ENCODE peak calls at places on chromosome 3, in nine cellular contexts. One of them, this sample, is unnamed.

GRCh38 chr3:53211704-53212702 is 43.8 kb downstream of the TKT start:
- DNase-seq in stimulated activated CD4-positive, alpha-beta T cell treated with anti-CD3 and anti-CD28 coated beads, Interleukin-4, amount 100 ng/mL, for 4 hours: no peak
- DNase-seq in neural crest cell: no peak
- DNase-seq in H54: no peak
- DNase-seq in iPS DF 19.7: no peak
- DNase-seq in T1000: no peak
- DNase-seq in posterior vena cava: peak
- DNase-seq in esophagus muscularis mucosa: no peak
- DNase-seq in WTC11: no peak
- DNase-seq in this sample: no peak

GRCh38 chr3:46070458-46071136 is 43.3 kb upstream of the XCR1 start:
- DNase-seq in H54: no peak
- DNase-seq in iPS DF 19.7: no peak
- DNase-seq in WTC11: no peak
- DNase-seq in stimulated activated CD4-positive, alpha-beta T cell treated with anti-CD3 and anti-CD28 coated beads, Interleukin-4, amount 100 ng/mL, for 4 hours: no peak
- DNase-seq in T1000: no peak
- DNase-seq in neural crest cell: no peak
- DNase-seq in posterior vena cava: no peak
- DNase-seq in esophagus muscularis mucosa: no peak
- DNase-seq in this sample: no peak

GRCh38 chr3:187737401-187738088 is 7.7 kb downstream of the BCL6 start:
- DNase-seq in iPS DF 19.7: no peak
- DNase-seq in neural crest cell: peak
- DNase-seq in H54: no peak
- DNase-seq in T1000: no peak
- DNase-seq in stimulated activated CD4-positive, alpha-beta T cell treated with anti-CD3 and anti-CD28 coated beads, Interleukin-4, amount 100 ng/mL, for 4 hours: peak
- DNase-seq in posterior vena cava: peak
- DNase-seq in esophagus muscularis mucosa: peak
- DNase-seq in WTC11: peak
- DNase-seq in this sample: no peak

GRCh38 chr3:39524107-39524506 is 56.6 kb downstream of the MOBP start:
- DNase-seq in neural crest cell: no peak
- DNase-seq in WTC11: no peak
- DNase-seq in posterior vena cava: no peak
- DNase-seq in iPS DF 19.7: no peak
- DNase-seq in H54: no peak
- DNase-seq in stimulated activated CD4-positive, alpha-beta T cell treated with anti-CD3 and anti-CD28 coated beads, Interleukin-4, amount 100 ng/mL, for 4 hours: no peak
- DNase-seq in esophagus muscularis mucosa: no peak
- DNase-seq in T1000: no peak
- DNase-seq in this sample: no peak

GRCh38 chr3:192482809-192483208 is 244.5 kb downstream of the FGF12 start:
- DNase-seq in posterior vena cava: no peak
- DNase-seq in T1000: no peak
- DNase-seq in stimulated activated CD4-positive, alpha-beta T cell treated with anti-CD3 and anti-CD28 coated beads, Interleukin-4, amount 100 ng/mL, for 4 hours: no peak
- DNase-seq in neural crest cell: no peak
- DNase-seq in H54: no peak
- DNase-seq in WTC11: no peak
- DNase-seq in esophagus muscularis mucosa: no peak
- DNase-seq in iPS DF 19.7: no peak
- DNase-seq in this sample: no peak

GRCh38 chr3:40206522-40206921 is 103.0 kb upstream of the EIF1B start:
- DNase-seq in WTC11: no peak
- DNase-seq in H54: no peak
- DNase-seq in neural crest cell: no peak
- DNase-seq in posterior vena cava: no peak
- DNase-seq in T1000: no peak
- DNase-seq in iPS DF 19.7: no peak
- DNase-seq in stimulated activated CD4-positive, alpha-beta T cell treated with anti-CD3 and anti-CD28 coated beads, Interleukin-4, amount 100 ng/mL, for 4 hours: no peak
- DNase-seq in esophagus muscularis mucosa: peak
- DNase-seq in this sample: no peak

GRCh38 chr3:86782271-86782670 is 208.7 kb downstream of the VGLL3 start:
- DNase-seq in stimulated activated CD4-positive, alpha-beta T cell treated with anti-CD3 and anti-CD28 coated beads, Interleukin-4, amount 100 ng/mL, for 4 hours: no peak
- DNase-seq in H54: no peak
- DNase-seq in iPS DF 19.7: no peak
- DNase-seq in esophagus muscularis mucosa: no peak
- DNase-seq in neural crest cell: no peak
- DNase-seq in posterior vena cava: no peak
- DNase-seq in T1000: no peak
- DNase-seq in WTC11: no peak
- DNase-seq in this sample: no peak

GRCh38 chr3:16328124-16328523 is 63.1 kb downstream of the OXNAD1 start:
- DNase-seq in H54: no peak
- DNase-seq in stimulated activated CD4-positive, alpha-beta T cell treated with anti-CD3 and anti-CD28 coated beads, Interleukin-4, amount 100 ng/mL, for 4 hours: no peak
- DNase-seq in WTC11: no peak
- DNase-seq in esophagus muscularis mucosa: no peak
- DNase-seq in posterior vena cava: no peak
- DNase-seq in T1000: no peak
- DNase-seq in iPS DF 19.7: no peak
- DNase-seq in neural crest cell: no peak
- DNase-seq in this sample: no peak

GRCh38 chr3:128726691-128727031 is 678 bp downstream of the RAB7A start:
- DNase-seq in esophagus muscularis mucosa: peak
- DNase-seq in H54: no peak
- DNase-seq in neural crest cell: peak
- DNase-seq in iPS DF 19.7: no peak
- DNase-seq in stimulated activated CD4-positive, alpha-beta T cell treated with anti-CD3 and anti-CD28 coated beads, Interleukin-4, amount 100 ng/mL, for 4 hours: peak
- DNase-seq in WTC11: peak
- DNase-seq in T1000: peak
- DNase-seq in posterior vena cava: peak
- DNase-seq in this sample: no peak

GRCh38 chr3:88640581-88640980 is 466.8 kb upstream of the EPHA3 start:
- DNase-seq in T1000: no peak
- DNase-seq in posterior vena cava: no peak
- DNase-seq in stimulated activated CD4-positive, alpha-beta T cell treated with anti-CD3 and anti-CD28 coated beads, Interleukin-4, amount 100 ng/mL, for 4 hours: no peak
- DNase-seq in WTC11: no peak
- DNase-seq in H54: no peak
- DNase-seq in iPS DF 19.7: no peak
- DNase-seq in esophagus muscularis mucosa: no peak
- DNase-seq in neural crest cell: no peak
- DNase-seq in this sample: no peak

GRCh38 chr3:64631951-64632350 is 55.8 kb downstream of the ADAMTS9 start:
- DNase-seq in esophagus muscularis mucosa: no peak
- DNase-seq in H54: no peak
- DNase-seq in WTC11: no peak
- DNase-seq in posterior vena cava: no peak
- DNase-seq in stimulated activated CD4-positive, alpha-beta T cell treated with anti-CD3 and anti-CD28 coated beads, Interleukin-4, amount 100 ng/mL, for 4 hours: no peak
- DNase-seq in iPS DF 19.7: no peak
- DNase-seq in T1000: no peak
- DNase-seq in neural crest cell: no peak
- DNase-seq in this sample: no peak

GRCh38 chr3:155412856-155413255 is 119.4 kb upstream of the STRIT1 start:
- DNase-seq in stimulated activated CD4-positive, alpha-beta T cell treated with anti-CD3 and anti-CD28 coated beads, Interleukin-4, amount 100 ng/mL, for 4 hours: no peak
- DNase-seq in iPS DF 19.7: no peak
- DNase-seq in posterior vena cava: no peak
- DNase-seq in T1000: no peak
- DNase-seq in H54: no peak
- DNase-seq in esophagus muscularis mucosa: peak
- DNase-seq in neural crest cell: no peak
- DNase-seq in WTC11: no peak
- DNase-seq in this sample: no peak

GRCh38 chr3:77460326-77460725 is 420.4 kb downstream of the ROBO2 start:
- DNase-seq in stimulated activated CD4-positive, alpha-beta T cell treated with anti-CD3 and anti-CD28 coated beads, Interleukin-4, amount 100 ng/mL, for 4 hours: no peak
- DNase-seq in H54: no peak
- DNase-seq in T1000: no peak
- DNase-seq in neural crest cell: no peak
- DNase-seq in iPS DF 19.7: no peak
- DNase-seq in WTC11: no peak
- DNase-seq in posterior vena cava: no peak
- DNase-seq in esophagus muscularis mucosa: no peak
- DNase-seq in this sample: no peak

GRCh38 chr3:8767667-8768363 is 1.6 kb downstream of the OXTR start:
- DNase-seq in stimulated activated CD4-positive, alpha-beta T cell treated with anti-CD3 and anti-CD28 coated beads, Interleukin-4, amount 100 ng/mL, for 4 hours: no peak
- DNase-seq in iPS DF 19.7: no peak
- DNase-seq in WTC11: peak
- DNase-seq in posterior vena cava: peak
- DNase-seq in H54: no peak
- DNase-seq in esophagus muscularis mucosa: peak
- DNase-seq in neural crest cell: no peak
- DNase-seq in T1000: no peak
- DNase-seq in this sample: peak

GRCh38 chr3:140771030-140771677 is 93.3 kb downstream of the TRIM42 start:
- DNase-seq in iPS DF 19.7: no peak
- DNase-seq in neural crest cell: no peak
- DNase-seq in posterior vena cava: no peak
- DNase-seq in esophagus muscularis mucosa: no peak
- DNase-seq in T1000: no peak
- DNase-seq in H54: no peak
- DNase-seq in WTC11: no peak
- DNase-seq in stimulated activated CD4-positive, alpha-beta T cell treated with anti-CD3 and anti-CD28 coated beads, Interleukin-4, amount 100 ng/mL, for 4 hours: no peak
- DNase-seq in this sample: no peak

GRCh38 chr3:60301142-60301541 is 950.1 kb downstream of the FHIT start:
- DNase-seq in iPS DF 19.7: no peak
- DNase-seq in neural crest cell: no peak
- DNase-seq in T1000: no peak
- DNase-seq in stimulated activated CD4-positive, alpha-beta T cell treated with anti-CD3 and anti-CD28 coated beads, Interleukin-4, amount 100 ng/mL, for 4 hours: no peak
- DNase-seq in H54: peak
- DNase-seq in WTC11: no peak
- DNase-seq in esophagus muscularis mucosa: no peak
- DNase-seq in posterior vena cava: no peak
- DNase-seq in this sample: no peak

GRCh38 chr3:43394071-43394501 is 107.7 kb downstream of the SNRK start:
- DNase-seq in neural crest cell: no peak
- DNase-seq in esophagus muscularis mucosa: peak
- DNase-seq in H54: no peak
- DNase-seq in T1000: no peak
- DNase-seq in posterior vena cava: no peak
- DNase-seq in iPS DF 19.7: no peak
- DNase-seq in WTC11: no peak
- DNase-seq in stimulated activated CD4-positive, alpha-beta T cell treated with anti-CD3 and anti-CD28 coated beads, Interleukin-4, amount 100 ng/mL, for 4 hours: no peak
- DNase-seq in this sample: no peak

GRCh38 chr3:171461087-171461917 is 1.1 kb upstream of the TNIK start:
- DNase-seq in posterior vena cava: no peak
- DNase-seq in WTC11: no peak
- DNase-seq in stimulated activated CD4-positive, alpha-beta T cell treated with anti-CD3 and anti-CD28 coated beads, Interleukin-4, amount 100 ng/mL, for 4 hours: peak
- DNase-seq in H54: no peak
- DNase-seq in neural crest cell: no peak
- DNase-seq in T1000: no peak
- DNase-seq in iPS DF 19.7: no peak
- DNase-seq in esophagus muscularis mucosa: no peak
- DNase-seq in this sample: no peak

GRCh38 chr3:143016321-143016972 is 15.1 kb downstream of the U2SURP start:
- DNase-seq in stimulated activated CD4-positive, alpha-beta T cell treated with anti-CD3 and anti-CD28 coated beads, Interleukin-4, amount 100 ng/mL, for 4 hours: no peak
- DNase-seq in neural crest cell: no peak
- DNase-seq in esophagus muscularis mucosa: no peak
- DNase-seq in posterior vena cava: no peak
- DNase-seq in H54: no peak
- DNase-seq in iPS DF 19.7: no peak
- DNase-seq in T1000: no peak
- DNase-seq in WTC11: no peak
- DNase-seq in this sample: no peak

GRCh38 chr3:37689645-37690356 is 171.9 kb upstream of the CTDSPL start:
- DNase-seq in T1000: no peak
- DNase-seq in WTC11: no peak
- DNase-seq in H54: no peak
- DNase-seq in iPS DF 19.7: no peak
- DNase-seq in stimulated activated CD4-positive, alpha-beta T cell treated with anti-CD3 and anti-CD28 coated beads, Interleukin-4, amount 100 ng/mL, for 4 hours: no peak
- DNase-seq in neural crest cell: no peak
- DNase-seq in esophagus muscularis mucosa: no peak
- DNase-seq in posterior vena cava: no peak
- DNase-seq in this sample: no peak

GRCh38 chr3:126361211-126361610 is 4.0 kb upstream of the KLF15 start:
- DNase-seq in esophagus muscularis mucosa: no peak
- DNase-seq in WTC11: no peak
- DNase-seq in posterior vena cava: no peak
- DNase-seq in iPS DF 19.7: no peak
- DNase-seq in H54: no peak
- DNase-seq in stimulated activated CD4-positive, alpha-beta T cell treated with anti-CD3 and anti-CD28 coated beads, Interleukin-4, amount 100 ng/mL, for 4 hours: no peak
- DNase-seq in neural crest cell: no peak
- DNase-seq in T1000: no peak
- DNase-seq in this sample: no peak

GRCh38 chr3:139935866-139936817 is 1.2 kb downstream of the CLSTN2 start:
- DNase-seq in H54: no peak
- DNase-seq in WTC11: peak
- DNase-seq in stimulated activated CD4-positive, alpha-beta T cell treated with anti-CD3 and anti-CD28 coated beads, Interleukin-4, amount 100 ng/mL, for 4 hours: no peak
- DNase-seq in posterior vena cava: no peak
- DNase-seq in esophagus muscularis mucosa: peak
- DNase-seq in T1000: no peak
- DNase-seq in neural crest cell: peak
- DNase-seq in iPS DF 19.7: no peak
- DNase-seq in this sample: no peak

GRCh38 chr3:127747751-127748521 is 74.4 kb downstream of the MGLL start:
- DNase-seq in esophagus muscularis mucosa: no peak
- DNase-seq in posterior vena cava: peak
- DNase-seq in stimulated activated CD4-positive, alpha-beta T cell treated with anti-CD3 and anti-CD28 coated beads, Interleukin-4, amount 100 ng/mL, for 4 hours: no peak
- DNase-seq in T1000: peak
- DNase-seq in iPS DF 19.7: no peak
- DNase-seq in neural crest cell: no peak
- DNase-seq in H54: peak
- DNase-seq in WTC11: no peak
- DNase-seq in this sample: no peak

This sample was measured in H1.